ENCODE peak calls at places on chromosome 14, in four cellular contexts. One of them, this sample, is unnamed. For H3K4me1, the result is how much of the 10 kb centered on the place peaks cover.

GRCh38 chr14:79971330-79971729 is 240.0 kb downstream of the DIO2 start:
- DNase-seq in adrenal gland: no peak
- DNase-seq in MM.1S: no peak
- DNase-seq in IMR-90: peak
- DNase-seq in this sample: peak

GRCh38 chr14:58662028-58662427 is 24.3 kb downstream of the DACT1 start:
- DNase-seq in adrenal gland: no peak
- DNase-seq in MM.1S: no peak
- DNase-seq in IMR-90: no peak
- DNase-seq in this sample: no peak

GRCh38 chr14:26597136-26598080 is at the start of gene NOVA1:
- DNase-seq in adrenal gland: peak
- DNase-seq in MM.1S: no peak
- DNase-seq in IMR-90: no peak
- DNase-seq in this sample: peak

GRCh38 chr14:87461704-87462103 is 531.3 kb downstream of the GALC start:
- DNase-seq in adrenal gland: no peak
- DNase-seq in MM.1S: no peak
- DNase-seq in IMR-90: no peak
- DNase-seq in this sample: no peak

GRCh38 chr14:50320279-50320678 is 8.2 kb downstream of the DMAC2L start:
- DNase-seq in adrenal gland: no peak
- DNase-seq in MM.1S: peak
- DNase-seq in IMR-90: peak
- DNase-seq in this sample: no peak

GRCh38 chr14:73661872-73662271 is 17.1 kb downstream of the DNAL1 start:
- DNase-seq in adrenal gland: no peak
- DNase-seq in MM.1S: no peak
- DNase-seq in IMR-90: peak
- DNase-seq in this sample: no peak

GRCh38 chr14:81396108-81396507 is 4.0 kb downstream of the STON2 start:
- DNase-seq in adrenal gland: no peak
- DNase-seq in MM.1S: no peak
- DNase-seq in IMR-90: no peak
- DNase-seq in this sample: no peak

GRCh38 chr14:20632831-20633771 is 8.4 kb downstream of the OR6S1 start:
- DNase-seq in adrenal gland: peak
- DNase-seq in MM.1S: peak
- DNase-seq in IMR-90: peak
- DNase-seq in this sample: peak

GRCh38 chr14:89171168-89171567 is 245.9 kb downstream of the FOXN3 start:
- DNase-seq in adrenal gland: no peak
- DNase-seq in MM.1S: no peak
- DNase-seq in IMR-90: peak
- DNase-seq in this sample: no peak

GRCh38 chr14:51248041-51248987 is 8.3 kb downstream of the TMX1 start:
- DNase-seq in adrenal gland: no peak
- DNase-seq in MM.1S: no peak
- DNase-seq in IMR-90: no peak
- DNase-seq in this sample: no peak

GRCh38 chr14:32251530-32251929 is 48.5 kb upstream of the RNU6-8 start:
- DNase-seq in adrenal gland: no peak
- DNase-seq in MM.1S: no peak
- DNase-seq in IMR-90: peak
- DNase-seq in this sample: no peak

GRCh38 chr14:72792051-72792788 is 101.7 kb downstream of the DPF3 start:
- DNase-seq in adrenal gland: peak
- DNase-seq in MM.1S: no peak
- DNase-seq in IMR-90: no peak
- DNase-seq in this sample: no peak

GRCh38 chr14:63300854-63301253 is 17.9 kb downstream of the GPHB5 start:
- DNase-seq in adrenal gland: no peak
- DNase-seq in MM.1S: no peak
- DNase-seq in IMR-90: no peak
- DNase-seq in this sample: no peak

GRCh38 chr14:54805080-54805479 is 97.5 kb downstream of the GCH1 start:
- DNase-seq in adrenal gland: no peak
- DNase-seq in MM.1S: no peak
- DNase-seq in IMR-90: no peak
- DNase-seq in this sample: no peak

GRCh38 chr14:36659010-36659821 is 2.4 kb upstream of the PAX9 start:
- DNase-seq in adrenal gland: no peak
- DNase-seq in MM.1S: no peak
- DNase-seq in IMR-90: no peak
- DNase-seq in this sample: no peak
- H3K4me1 ChIP-seq in adrenal gland: under half
- H3K4me1 ChIP-seq in MM.1S: under half
- H3K4me1 ChIP-seq in IMR-90: under half
- H3K4me1 ChIP-seq in this sample: under half

GRCh38 chr14:101636081-101636560 is 74.8 kb downstream of the DIO3 start:
- DNase-seq in adrenal gland: no peak
- DNase-seq in MM.1S: no peak
- DNase-seq in IMR-90: no peak
- DNase-seq in this sample: no peak

GRCh38 chr14:101634453-101635237 is 73.3 kb downstream of the DIO3 start:
- DNase-seq in adrenal gland: no peak
- DNase-seq in MM.1S: no peak
- DNase-seq in IMR-90: no peak
- DNase-seq in this sample: no peak

GRCh38 chr14:101632520-101632919 is 71.2 kb downstream of the DIO3 start:
- DNase-seq in adrenal gland: no peak
- DNase-seq in MM.1S: no peak
- DNase-seq in IMR-90: no peak
- DNase-seq in this sample: no peak

GRCh38 chr14:101633276-101633675 is 72.0 kb downstream of the DIO3 start:
- DNase-seq in adrenal gland: no peak
- DNase-seq in MM.1S: no peak
- DNase-seq in IMR-90: no peak
- DNase-seq in this sample: no peak

GRCh38 chr14:101635238-101636080 is 74.2 kb downstream of the DIO3 start:
- DNase-seq in adrenal gland: no peak
- DNase-seq in MM.1S: no peak
- DNase-seq in IMR-90: no peak
- DNase-seq in this sample: no peak
- TF ChIP-seq CTCF in adrenal gland: no peak
- TF ChIP-seq CTCF in MM.1S: no peak
- TF ChIP-seq CTCF in IMR-90: no peak
- TF ChIP-seq CTCF in this sample: no peak

GRCh38 chr14:93015505-93015904 is 92.6 kb downstream of the CHGA start:
- DNase-seq in adrenal gland: no peak
- DNase-seq in MM.1S: no peak
- DNase-seq in IMR-90: no peak
- DNase-seq in this sample: no peak

GRCh38 chr14:93015039-93015438 is 92.1 kb downstream of the CHGA start:
- DNase-seq in adrenal gland: no peak
- DNase-seq in MM.1S: no peak
- DNase-seq in IMR-90: no peak
- DNase-seq in this sample: no peak

GRCh38 chr14:93012516-93013367 is 89.8 kb downstream of the CHGA start:
- DNase-seq in adrenal gland: peak
- DNase-seq in MM.1S: no peak
- DNase-seq in IMR-90: no peak
- DNase-seq in this sample: no peak

GRCh38 chr14:93013368-93013719 is 90.4 kb downstream of the CHGA start:
- DNase-seq in adrenal gland: no peak
- DNase-seq in MM.1S: no peak
- DNase-seq in IMR-90: peak
- DNase-seq in this sample: no peak

DNA sequence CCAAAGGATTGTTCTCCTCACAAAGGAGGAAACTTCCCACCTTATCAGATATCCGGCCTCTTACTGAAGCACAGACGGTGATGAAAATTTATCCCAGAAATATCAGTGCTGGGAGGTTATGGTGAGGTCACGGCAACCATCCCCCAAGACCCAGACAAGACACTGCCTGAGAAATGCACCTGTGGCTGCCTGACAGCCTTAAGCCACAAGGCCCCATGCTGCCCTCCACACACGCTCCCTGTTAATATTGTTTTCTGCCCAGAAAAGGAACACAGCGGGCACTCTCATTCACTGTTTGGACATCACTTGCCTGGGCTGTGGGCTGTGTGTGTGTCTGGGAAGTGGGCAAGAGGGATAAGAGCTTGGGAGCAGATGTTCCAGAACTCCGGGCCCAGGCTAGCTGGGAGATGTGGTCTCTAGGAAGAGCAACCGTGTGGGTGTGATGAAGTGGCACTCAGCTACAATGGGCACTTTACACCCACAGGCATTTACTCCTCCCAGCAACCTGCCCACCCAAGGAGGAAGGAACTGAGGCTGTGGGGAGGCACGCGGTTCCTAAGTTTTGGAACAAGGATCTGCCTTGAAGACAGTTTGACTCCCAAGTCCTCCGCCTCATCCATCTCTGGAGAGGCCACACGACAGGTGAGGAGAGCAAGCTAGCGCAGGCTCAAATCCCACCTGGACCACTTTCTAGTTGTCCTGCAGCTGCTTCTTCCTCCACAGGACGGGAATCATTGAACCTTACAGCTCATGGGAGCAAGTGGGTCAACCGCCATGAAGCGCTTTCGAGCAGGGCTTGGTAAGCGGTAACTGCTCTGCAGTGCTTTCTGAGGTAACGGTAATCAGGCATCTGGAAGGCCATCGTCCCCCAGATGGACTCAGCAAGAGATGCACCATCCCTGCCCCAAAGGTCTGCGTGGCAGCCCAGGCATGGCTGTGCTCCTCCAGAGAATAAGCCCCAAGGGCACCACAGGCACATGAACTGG is 91.4 kb downstream of the CHGA start:
- DNase-seq in adrenal gland: no peak
- DNase-seq in MM.1S: no peak
- DNase-seq in IMR-90: no peak
- DNase-seq in this sample: no peak
- H3K4me1 ChIP-seq in adrenal gland: under half
- H3K4me1 ChIP-seq in MM.1S: under half
- H3K4me1 ChIP-seq in IMR-90: under half
- H3K4me1 ChIP-seq in this sample: under half

DNA sequence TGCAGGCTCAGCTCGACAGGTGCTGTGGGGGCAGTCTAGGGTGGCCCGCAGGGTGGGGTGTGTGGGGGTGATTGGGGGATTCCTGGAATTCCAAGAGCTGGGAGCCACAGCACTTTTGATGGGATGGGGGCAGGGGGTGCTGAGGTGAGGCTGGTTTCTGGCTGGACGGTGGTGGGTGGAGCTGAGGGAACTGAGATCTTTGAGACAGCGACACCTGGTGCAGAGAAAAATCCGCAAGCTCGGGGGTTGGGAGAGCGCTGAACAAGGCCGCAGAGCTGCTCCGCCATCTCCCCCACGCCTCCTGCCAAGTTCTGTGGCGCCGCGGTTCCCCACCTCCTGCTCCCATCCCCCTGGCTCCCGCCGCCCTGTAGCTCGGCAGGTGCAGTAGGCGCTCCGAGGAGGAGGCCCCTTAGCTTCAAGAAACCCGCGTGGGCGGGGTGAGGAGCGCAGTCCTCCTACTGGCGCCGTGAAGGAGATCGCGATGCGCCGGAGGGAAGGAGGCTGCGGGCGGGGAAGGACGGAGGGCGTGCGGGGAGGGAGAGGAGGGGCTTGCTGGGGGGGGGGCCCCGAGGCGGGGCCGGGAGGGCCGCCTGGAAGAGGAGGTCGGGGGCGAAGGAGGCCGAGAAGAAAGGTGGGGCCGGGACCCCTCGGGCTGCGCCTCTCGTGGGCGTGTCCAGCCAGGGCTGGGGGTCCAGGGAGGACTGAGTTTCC is 1.3 kb upstream of the TEDC1 start:
- DNase-seq in adrenal gland: peak
- DNase-seq in MM.1S: peak
- DNase-seq in IMR-90: peak
- DNase-seq in this sample: peak
- TF ChIP-seq CTCF in adrenal gland: peak
- TF ChIP-seq CTCF in MM.1S: peak
- TF ChIP-seq CTCF in IMR-90: peak
- TF ChIP-seq CTCF in this sample: peak

GRCh38 chr14:22479132-22479531 is 109.9 kb downstream of the DAD1 start:
- DNase-seq in adrenal gland: no peak
- DNase-seq in MM.1S: no peak
- DNase-seq in IMR-90: no peak
- DNase-seq in this sample: no peak
- H3K4me1 ChIP-seq in adrenal gland: under half
- H3K4me1 ChIP-seq in MM.1S: under half
- H3K4me1 ChIP-seq in IMR-90: under half
- H3K4me1 ChIP-seq in this sample: under half

DNA sequence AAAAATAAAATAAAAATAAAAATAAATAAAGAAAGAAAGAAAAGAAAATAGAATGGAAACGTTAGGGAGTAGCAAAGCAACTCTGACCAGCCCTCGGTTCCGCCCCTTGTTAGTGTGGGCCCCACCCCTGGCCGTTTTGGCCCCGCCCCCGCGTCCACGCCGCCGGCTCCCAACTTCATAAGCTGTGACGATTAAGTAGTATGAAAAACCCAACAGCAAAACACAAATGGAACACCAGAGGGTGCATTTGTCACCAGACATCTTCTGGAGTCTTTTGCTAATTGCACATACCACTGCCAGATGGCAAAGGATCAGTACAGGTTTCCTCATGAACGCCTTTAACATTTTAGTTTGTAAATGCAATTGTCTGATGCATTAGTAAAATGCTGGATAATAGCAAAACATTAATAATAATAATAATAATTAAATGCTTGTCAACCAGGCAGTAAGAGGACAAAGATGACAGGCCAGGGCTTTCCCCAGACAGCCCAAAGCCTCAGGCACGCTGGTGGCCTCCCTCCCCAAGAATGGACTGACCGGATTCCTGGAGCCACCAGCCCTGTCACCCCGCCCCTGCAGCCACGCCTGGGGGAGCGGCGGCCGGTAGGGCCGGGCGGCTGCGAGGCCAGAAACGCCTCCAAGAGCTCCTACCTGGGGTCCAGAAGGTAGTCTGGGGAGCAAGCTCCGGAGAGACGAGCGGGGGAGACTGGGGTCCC is 23.6 kb downstream of the HSP90AA1 start:
- DNase-seq in adrenal gland: peak
- DNase-seq in MM.1S: peak
- DNase-seq in IMR-90: peak
- DNase-seq in this sample: peak
- TF ChIP-seq CTCF in adrenal gland: peak
- TF ChIP-seq CTCF in MM.1S: peak
- TF ChIP-seq CTCF in IMR-90: peak
- TF ChIP-seq CTCF in this sample: peak

DNA sequence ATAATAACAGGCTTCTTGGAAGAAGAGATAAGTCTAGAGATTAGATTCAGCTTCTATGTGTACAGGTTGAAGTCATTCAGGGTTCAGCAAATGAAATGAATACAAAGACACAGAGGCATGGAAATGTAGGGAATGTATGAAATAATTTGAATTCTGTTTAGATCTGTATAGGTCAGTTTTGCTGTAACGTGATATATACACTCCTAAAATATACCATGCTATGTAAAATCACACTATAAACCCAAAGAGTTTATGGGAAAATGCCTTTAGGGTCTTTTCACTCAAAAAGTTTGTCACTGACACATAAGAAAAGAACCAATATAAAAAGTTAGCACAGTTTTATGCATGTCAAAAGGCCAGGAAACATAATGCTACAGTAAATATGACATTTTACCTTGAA is 854.0 kb downstream of the LRFN5 start:
- DNase-seq in adrenal gland: no peak
- DNase-seq in MM.1S: no peak
- DNase-seq in IMR-90: no peak
- DNase-seq in this sample: no peak
- H3K4me1 ChIP-seq in adrenal gland: under half
- H3K4me1 ChIP-seq in MM.1S: under half
- H3K4me1 ChIP-seq in IMR-90: under half
- H3K4me1 ChIP-seq in this sample: under half